ENCODE peak calls at places on chromosomes 4 and X, in seven cellular contexts. C is ovary, O is suprapubic skin, Z is body of pancreas, Y is sigmoid colon, R is HCT116, N is breast epithelium. G is an unnamed sample. For H3K4me1, the result is how much of the 10 kb centered on the place peaks cover.

GRCh38 chr4:121950212-121950679 is 1.6 kb downstream of the TRPC3 start:
- DNase-seq in C (peak), O (peak), Z (peak), Y (peak), R (peak), N (peak), G (peak)

GRCh38 chr4:98946359-98946758 is 17.4 kb upstream of the EIF4E start:
- DNase-seq in C (no peak), O (no peak), Z (no peak), Y (no peak), R (no peak), N (no peak), G (no peak)

GRCh38 chr4:88327669-88328068 is 43.3 kb upstream of the PPM1K start:
- DNase-seq in C (no peak), O (no peak), Z (no peak), Y (no peak), R (no peak), N (no peak), G (no peak)

GRCh38 chr4:120918788-120919187 is 3.7 kb downstream of the PRDM5 start:
- DNase-seq in C (peak), O (no peak), Z (peak), Y (peak), R (no peak), N (no peak), G (peak)

GRCh38 chrX:65643046-65643785 is 24.2 kb upstream of the MSN start:
- DNase-seq in C (no peak), O (no peak), Z (peak), Y (no peak), R (no peak), N (no peak), G (peak)

GRCh38 chrX:123432362-123433150 is 248.5 kb downstream of the GRIA3 start:
- DNase-seq in C (no peak), O (no peak), Z (peak), Y (no peak), R (no peak), N (no peak), G (no peak)

GRCh38 chrX:51641421-51642021 is 22.8 kb upstream of the CENPVL3 start:
- DNase-seq in C (no peak), O (no peak), Z (no peak), Y (no peak), R (peak), N (no peak), G (peak)

GRCh38 chrX:130300010-130300282 is 31.2 kb upstream of the ZNF280C start:
- DNase-seq in C (no peak), O (no peak), Z (no peak), Y (no peak), R (no peak), N (no peak), G (no peak)

GRCh38 chr4:128600410-128600809 is 209.1 kb upstream of the JADE1 start:
- DNase-seq in C (peak), O (no peak), Z (peak), Y (no peak), R (no peak), N (no peak), G (peak)

GRCh38 chrX:37060999-37061398 is 52.8 kb downstream of the FAM47C start:
- DNase-seq in C (no peak), O (no peak), Z (no peak), Y (no peak), R (peak), N (no peak), G (no peak)

GRCh38 chr4:105952596-105952995 is 57.3 kb downstream of the NPNT start:
- DNase-seq in C (no peak), O (no peak), Z (no peak), Y (no peak), R (no peak), N (no peak), G (no peak)

GRCh38 chrX:149939271-149940014 is 1.2 kb upstream of the EOLA2 start:
- DNase-seq in C (peak), O (peak), Z (peak), Y (peak), R (peak), N (peak), G (peak)

GRCh38 chr4:110157580-110157979 is 40.8 kb downstream of the ELOVL6 start:
- DNase-seq in C (no peak), O (no peak), Z (no peak), Y (no peak), R (no peak), N (no peak), G (no peak)

GRCh38 chrX:53268173-53268572 is 13.2 kb downstream of the IQSEC2 start:
- DNase-seq in C (no peak), O (no peak), Z (no peak), Y (no peak), R (no peak), N (no peak), G (no peak)

GRCh38 chr4:150145090-150145949 is 67.1 kb downstream of the DCLK2 start:
- DNase-seq in C (no peak), O (no peak), Z (no peak), Y (no peak), R (no peak), N (no peak), G (no peak)

GRCh38 chr4:110475881-110476818 is at the start of gene ENPEP:
- DNase-seq in C (peak), O (peak), Z (peak), Y (peak), R (no peak), N (no peak), G (no peak)

GRCh38 chr4:144787365-144788263 is 141.7 kb downstream of the HHIP start:
- DNase-seq in C (no peak), O (no peak), Z (no peak), Y (no peak), R (peak), N (no peak), G (no peak)

GRCh38 chrX:72713130-72713529 is 976 bp downstream of the PHKA1 start:
- DNase-seq in C (no peak), O (no peak), Z (no peak), Y (no peak), R (no peak), N (no peak), G (no peak)

GRCh38 chrX:104195489-104196084 is 29.3 kb downstream of the FAM199X start:
- DNase-seq in C (no peak), O (no peak), Z (no peak), Y (no peak), R (peak), N (no peak), G (no peak)

GRCh38 chr4:68271851-68272756 is 26.6 kb upstream of the TMPRSS11B start:
- DNase-seq in C (no peak), O (no peak), Z (no peak), Y (no peak), R (peak), N (no peak), G (no peak)

GRCh38 chr4:79083406-79084010 is 144.3 kb upstream of the PAQR3 start:
- DNase-seq in C (no peak), O (no peak), Z (peak), Y (peak), R (no peak), N (no peak), G (no peak)

GRCh38 chr4:23163649-23164436 is 471.1 kb downstream of the GBA3 start:
- DNase-seq in C (no peak), O (no peak), Z (no peak), Y (no peak), R (no peak), N (no peak), G (no peak)

GRCh38 chrX:20433376-20433775 is 166.7 kb upstream of the RPS6KA3 start:
- DNase-seq in C (no peak), O (no peak), Z (no peak), Y (no peak), R (no peak), N (no peak), G (no peak)

GRCh38 chr4:153655928-153656327 is 28.2 kb upstream of the TLR2 start:
- DNase-seq in C (no peak), O (no peak), Z (no peak), Y (peak), R (no peak), N (no peak), G (peak)

GRCh38 chr4:184344435-184344834 is 126.8 kb upstream of the ENPP6 start:
- DNase-seq in C (no peak), O (no peak), Z (no peak), Y (no peak), R (no peak), N (no peak), G (peak)

GRCh38 chr4:184347251-184348239 is 126.8 kb downstream of the IRF2 start:
- DNase-seq in C (no peak), O (no peak), Z (peak), Y (peak), R (no peak), N (no peak), G (peak)

GRCh38 chr4:184344899-184345572 is 127.4 kb upstream of the ENPP6 start:
- DNase-seq in C (no peak), O (no peak), Z (no peak), Y (no peak), R (no peak), N (no peak), G (peak)

GRCh38 chr4:184343400-184344177 is 125.9 kb upstream of the ENPP6 start:
- DNase-seq in C (peak), O (no peak), Z (peak), Y (peak), R (peak), N (peak), G (peak)

GRCh38 chr4:184345573-184345922 is 127.9 kb upstream of the ENPP6 start:
- DNase-seq in C (no peak), O (no peak), Z (no peak), Y (peak), R (no peak), N (no peak), G (peak)
- TF ChIP-seq POLR2A in C (no peak), O (no peak), Z (no peak), Y (no peak), R (no peak), N (no peak), G (peak)

GRCh38 chr4:141390527-141391046 is 169.9 kb downstream of the ZNF330 start:
- DNase-seq in C (no peak), O (no peak), Z (no peak), Y (no peak), R (no peak), N (no peak), G (no peak)

GRCh38 chr4:141389649-141390048 is 169.0 kb downstream of the ZNF330 start:
- DNase-seq in C (no peak), O (no peak), Z (no peak), Y (no peak), R (no peak), N (no peak), G (no peak)

GRCh38 chr4:141391293-141391692 is 170.6 kb downstream of the ZNF330 start:
- DNase-seq in C (no peak), O (no peak), Z (no peak), Y (no peak), R (no peak), N (no peak), G (no peak)

GRCh38 chr4:141387299-141387698 is 166.6 kb downstream of the ZNF330 start:
- DNase-seq in C (no peak), O (no peak), Z (no peak), Y (no peak), R (no peak), N (no peak), G (no peak)

DNA sequence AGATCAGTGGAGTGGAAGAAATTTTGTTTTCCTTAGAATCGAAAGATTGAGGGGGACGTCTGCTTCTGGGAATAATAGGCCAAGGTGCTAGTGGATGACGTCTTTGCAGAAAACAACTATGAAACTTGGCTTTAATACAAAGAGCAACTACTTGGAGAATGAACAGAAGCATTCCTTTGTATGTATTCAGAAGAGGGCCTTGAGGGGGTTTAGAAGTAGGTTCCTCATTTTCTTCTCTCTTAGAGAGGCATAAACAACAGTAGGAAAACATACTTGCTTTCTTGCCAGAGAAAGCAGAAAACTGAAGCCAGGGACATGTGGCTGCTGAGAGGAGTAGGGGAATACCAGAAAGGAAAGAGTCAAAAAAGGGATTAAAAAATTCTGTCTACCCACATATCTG is 167.8 kb downstream of the ZNF330 start:
- DNase-seq in C (no peak), O (no peak), Z (no peak), Y (no peak), R (no peak), N (no peak), G (no peak)
- H3K4me1 ChIP-seq in C (under half), O (under half), Z (under half), Y (under half), R (under half), N (under half), G (under half)

GRCh38 chr4:51842554-51843308 is at the start of gene DCUN1D4:
- DNase-seq in C (peak), O (peak), Z (peak), Y (peak), R (peak), N (peak), G (peak)

GRCh38 chr4:51845736-51846135 is 2.8 kb downstream of the DCUN1D4 start:
- DNase-seq in C (no peak), O (no peak), Z (no peak), Y (no peak), R (no peak), N (no peak), G (no peak)

GRCh38 chr4:51843309-51844156 is 580 bp downstream of the DCUN1D4 start:
- DNase-seq in C (peak), O (peak), Z (peak), Y (peak), R (no peak), N (peak), G (peak)

GRCh38 chr4:51844157-51845054 is 1.5 kb downstream of the DCUN1D4 start:
- DNase-seq in C (peak), O (peak), Z (peak), Y (peak), R (peak), N (peak), G (peak)

DNA sequence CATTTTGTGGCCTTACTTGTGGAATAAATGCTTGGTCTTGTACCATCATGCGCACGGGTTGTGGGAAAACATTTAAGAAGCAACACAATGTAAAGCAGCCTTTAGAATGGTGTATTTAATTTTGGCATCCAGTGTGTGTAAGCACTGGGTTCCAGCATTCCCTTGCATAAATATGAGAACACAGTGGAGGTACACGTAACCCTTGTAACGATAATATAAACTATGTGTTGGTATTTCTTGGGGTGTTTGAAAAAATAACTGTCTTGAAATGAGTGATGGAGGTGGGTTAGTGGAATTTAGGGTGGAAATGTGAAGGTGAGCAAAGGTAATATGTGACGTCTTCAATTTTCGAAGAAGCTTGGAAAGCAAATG is 2.1 kb downstream of the DCUN1D4 start:
- DNase-seq in C (no peak), O (no peak), Z (no peak), Y (no peak), R (no peak), N (no peak), G (no peak)
- TF ChIP-seq POLR2A in C (no peak), O (no peak), Z (no peak), Y (no peak), R (no peak), N (no peak), G (no peak)

GRCh38 chrX:153829549-153829798 is 870 bp downstream of the PDZD4 start:
- DNase-seq in C (no peak), O (no peak), Z (no peak), Y (peak), R (no peak), N (no peak), G (no peak)

GRCh38 chrX:153830632-153831434 is 489 bp upstream of the PDZD4 start:
- DNase-seq in C (no peak), O (no peak), Z (no peak), Y (no peak), R (no peak), N (no peak), G (no peak)

GRCh38 chrX:153829799-153830631 is at the start of gene PDZD4:
- DNase-seq in C (no peak), O (no peak), Z (no peak), Y (peak), R (no peak), N (no peak), G (no peak)

GRCh38 chrX:153831435-153832150 is 1.2 kb upstream of the PDZD4 start:
- DNase-seq in C (no peak), O (no peak), Z (no peak), Y (peak), R (no peak), N (no peak), G (no peak)

DNA sequence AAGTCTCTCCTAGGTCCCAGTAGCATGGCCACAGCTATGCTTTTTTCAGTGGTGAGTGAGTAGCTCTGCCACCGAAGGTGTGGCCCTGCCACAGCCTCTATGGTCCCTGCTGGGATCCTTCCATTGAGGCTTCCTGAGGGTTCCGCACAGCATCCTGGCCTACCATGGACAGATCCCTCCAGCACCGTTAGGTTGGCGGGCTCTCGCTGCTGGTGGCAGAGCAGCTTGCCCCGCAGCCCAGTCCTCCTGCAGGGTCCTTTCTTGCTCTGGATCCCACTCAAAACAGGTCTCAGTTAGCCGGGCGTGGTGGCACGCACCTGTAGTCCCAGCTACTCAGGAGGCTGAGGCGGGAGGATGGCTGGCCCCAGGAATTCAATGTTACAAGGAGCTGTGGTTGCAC is 2.4 kb upstream of the PDZD4 start:
- DNase-seq in C (no peak), O (no peak), Z (no peak), Y (no peak), R (no peak), N (no peak), G (no peak)
- H3K4me1 ChIP-seq in C (under half), O (under half), Z (under half), Y (under half), R (under half), N (under half), G (under half)

DNA sequence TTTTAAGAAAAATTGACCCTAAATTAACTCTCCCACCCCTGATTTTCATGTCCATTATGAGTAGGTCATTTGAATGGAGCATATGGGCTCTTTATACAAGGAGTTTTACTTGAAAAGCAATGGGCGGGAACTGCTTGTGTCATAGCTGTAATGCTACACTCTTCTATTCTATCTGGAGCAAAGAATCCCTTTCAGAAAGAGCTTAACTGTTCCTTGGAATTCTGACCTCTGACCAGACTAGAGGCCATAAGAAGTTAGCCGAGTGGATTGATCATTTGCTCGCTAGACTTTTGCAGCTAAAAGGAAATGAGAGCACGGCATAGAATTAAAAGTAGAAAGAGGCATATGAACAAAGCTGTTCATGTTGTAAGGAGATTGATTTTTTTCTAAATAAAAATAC is 79.1 kb downstream of the DOCK11 start:
- DNase-seq in C (no peak), O (no peak), Z (no peak), Y (no peak), R (no peak), N (no peak), G (no peak)
- TF ChIP-seq POLR2A in C (no peak), O (no peak), Z (no peak), Y (no peak), R (no peak), N (no peak), G (no peak)

DNA sequence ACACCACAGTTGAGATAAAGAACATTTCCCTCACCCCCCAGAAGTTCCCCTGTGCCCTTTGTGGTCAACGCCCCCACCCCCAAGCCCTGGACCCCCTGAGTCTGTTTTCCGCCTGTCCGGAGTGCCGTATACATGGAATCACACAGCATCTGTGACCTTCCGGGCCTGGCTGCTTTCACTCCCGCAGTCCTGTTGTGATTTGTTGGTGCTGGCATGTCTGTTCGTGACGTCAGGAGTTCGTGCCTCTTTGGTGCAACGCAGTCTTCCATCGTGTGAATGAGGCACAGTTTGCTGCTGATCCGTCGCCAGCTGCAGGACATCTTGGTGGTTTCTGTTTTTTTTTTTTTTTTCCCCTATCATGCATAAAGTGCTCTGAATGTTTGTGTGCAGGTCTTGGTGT is 62.1 kb downstream of the PSAPL1 start:
- DNase-seq in C (no peak), O (no peak), Z (no peak), Y (no peak), R (no peak), N (no peak), G (no peak)
- H3K4me1 ChIP-seq in C (under half), O (under half), Z (under half), Y (under half), R (under half), N (under half), G (under half)

GRCh38 chr4:56435748-56436442 is at the start of gene PAICS:
- DNase-seq in C (peak), O (peak), Z (peak), Y (peak), R (peak), N (peak), G (peak)
- TF ChIP-seq POLR2A in C (peak), O (no peak), Z (peak), Y (peak), R (peak), N (no peak), G (no peak)

G was measured in adrenal gland.